ENCODE peak calls at places on chromosome 9, in six cellular contexts. O, P, S, N, M and U are unnamed samples.

GRCh38 chr9:16671591-16672137 is 198.8 kb downstream of the BNC2 start:
- DNase-seq in O (peak; percentile 83), P (no peak), S (no peak), N (no peak), M (peak; percentile 21), U (peak; percentile 53)

GRCh38 chr9:34869390-34869789 is 88.7 kb upstream of the PHF24 start:
- DNase-seq in O (peak; percentile 19), P (no peak), S (no peak), N (no peak), M (peak; percentile 41), U (peak; percentile 18)

GRCh38 chr9:35526087-35526801 is 36.3 kb downstream of the RUSC2 start:
- DNase-seq in O (peak; percentile 64), P (no peak), S (no peak), N (no peak), M (peak; percentile 19), U (peak; percentile 40)

GRCh38 chr9:83032065-83032625 is 30.8 kb downstream of the RASEF start:
- DNase-seq in O (no peak), P (no peak), S (no peak), N (no peak), M (no peak), U (no peak)

GRCh38 chr9:133054966-133055365 is 6.8 kb upstream of the CEL start:
- DNase-seq in O (peak; percentile 40), P (no peak), S (no peak), N (no peak), M (no peak), U (no peak)

GRCh38 chr9:87878930-87879603 is 3.6 kb upstream of the SPATA31E1 start:
- DNase-seq in O (peak; percentile 87), P (no peak), S (no peak), N (no peak), M (no peak), U (peak; percentile 49)

GRCh38 chr9:129012893-129013448 is 15.2 kb downstream of the SH3GLB2 start:
- DNase-seq in O (no peak), P (no peak), S (no peak), N (no peak), M (no peak), U (no peak)

GRCh38 chr9:27701664-27702063 is 128.4 kb upstream of the C9orf72 start:
- DNase-seq in O (no peak), P (no peak), S (no peak), N (no peak), M (no peak), U (no peak)

GRCh38 chr9:124828679-124829669 is 24.3 kb upstream of the WDR38 start:
- DNase-seq in O (no peak), P (no peak), S (no peak), N (no peak), M (no peak), U (no peak)

GRCh38 chr9:73229543-73229942 is 77.9 kb downstream of the ANXA1 start:
- DNase-seq in O (no peak), P (no peak), S (no peak), N (no peak), M (no peak), U (no peak)

GRCh38 chr9:107307331-107307730 is 24.3 kb downstream of the RAD23B start:
- DNase-seq in O (peak; percentile 31), P (no peak), S (no peak), N (no peak), M (no peak), U (no peak)

GRCh38 chr9:84711936-84712335 is 42.4 kb downstream of the NTRK2 start:
- DNase-seq in O (no peak), P (no peak), S (no peak), N (no peak), M (peak; percentile 88), U (peak; percentile 22)

GRCh38 chr9:84711398-84711777 is 41.9 kb downstream of the NTRK2 start:
- DNase-seq in O (no peak), P (no peak), S (no peak), N (no peak), M (peak; percentile 71), U (no peak)

GRCh38 chr9:84710701-84711397 is 41.3 kb downstream of the NTRK2 start:
- DNase-seq in O (no peak), P (no peak), S (no peak), N (no peak), M (no peak), U (no peak)

DNA sequence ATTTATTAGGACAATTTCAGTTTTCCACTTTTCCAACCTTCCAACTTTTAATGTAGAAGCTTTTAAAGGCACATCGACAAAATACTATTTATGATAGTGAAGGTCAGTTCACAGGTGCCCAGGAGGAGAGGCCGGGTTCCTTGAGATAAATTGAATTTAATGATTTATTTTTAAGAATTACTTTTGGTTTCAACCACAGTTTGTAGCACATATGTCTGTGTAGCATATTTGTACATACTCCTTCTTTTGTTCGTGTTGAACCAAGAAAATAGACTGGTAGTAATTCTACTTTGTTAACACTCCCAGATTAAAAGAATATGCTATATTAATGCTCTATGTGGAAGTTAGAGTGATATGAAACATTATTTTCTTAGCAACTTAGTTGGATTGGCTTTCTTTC is 46.7 kb downstream of the NTRK2 start:
- DNase-seq in O (no peak), P (no peak), S (no peak), N (no peak), M (no peak), U (no peak)
- H3K4ac ChIP-seq in O (no peak overlapping the region), P (no peak overlapping the region), S (no peak overlapping the region), N (no peak overlapping the region), M (no peak overlapping the region), U (no peak overlapping the region)

GRCh38 chr9:95425910-95426551 is 90.7 kb downstream of the PTCH1 start:
- DNase-seq in O (peak; percentile 74), P (no peak), S (no peak), N (no peak), M (no peak), U (peak; percentile 47)
- H3K23ac ChIP-seq in O (peak overlapping the region; percentile 67), P (no peak overlapping the region), S (no peak overlapping the region), N (no peak overlapping the region), M (no peak overlapping the region), U (no peak overlapping the region)

GRCh38 chr9:3239240-3239639 is 286.6 kb downstream of the RFX3 start:
- DNase-seq in O (no peak), P (no peak), S (no peak), N (no peak), M (no peak), U (no peak)

GRCh38 chr9:3238241-3238640 is 287.6 kb downstream of the RFX3 start:
- DNase-seq in O (peak; percentile 62), P (no peak), S (no peak), N (no peak), M (peak; percentile 50), U (no peak)

GRCh38 chr9:3243676-3244075 is 282.1 kb downstream of the RFX3 start:
- DNase-seq in O (no peak), P (no peak), S (no peak), N (no peak), M (no peak), U (no peak)

GRCh38 chr9:3240651-3241268 is 285.0 kb downstream of the RFX3 start:
- DNase-seq in O (peak; percentile 63), P (peak; percentile 48), S (peak; percentile 49), N (peak; percentile 74), M (peak; percentile 67), U (peak; percentile 66)

GRCh38 chr9:3241290-3241689 is 284.5 kb downstream of the RFX3 start:
- DNase-seq in O (no peak), P (no peak), S (no peak), N (peak; percentile 32), M (no peak), U (peak; percentile 46)
- H2AFZ ChIP-seq in O (no peak overlapping the region), P (no peak overlapping the region), S (no peak overlapping the region), N (no peak overlapping the region), M (no peak overlapping the region), U (no peak overlapping the region)

GRCh38 chr9:134326754-134327526 is 685 bp downstream of the RXRA start:
- DNase-seq in O (peak; percentile 31), P (no peak), S (no peak), N (no peak), M (peak; percentile 53), U (peak; percentile 57)
- H3K4ac ChIP-seq in O (peak overlapping the region; percentile 87), P (no peak overlapping the region), S (no peak overlapping the region), N (no peak overlapping the region), M (peak overlapping the region; percentile 87), U (peak overlapping the region; percentile 91)

GRCh38 chr9:37575511-37575914 is 667 bp downstream of the FBXO10 start:
- DNase-seq in O (no peak), P (no peak), S (no peak), N (no peak), M (peak; percentile 16), U (peak; percentile 39)
- H3K23ac ChIP-seq in O (peak overlapping the region; percentile 54), P (no peak overlapping the region), S (no peak overlapping the region), N (no peak overlapping the region), M (no peak overlapping the region), U (peak overlapping the region; percentile 42)